ENCODE peak calls at places on chromosomes 3 and 15, in eight cellular contexts. One of them, this sample, is unnamed.

GRCh38 chr3:29581311-29581710 is 300.4 kb downstream of the RBMS3 start:
- DNase-seq in head of caudate nucleus: no peak
- DNase-seq in AG09309: no peak
- DNase-seq in activated T-helper 1 cell treated with Interleukin-2 at 50 U/mL for 16 hours: no peak
- DNase-seq in H7: no peak
- DNase-seq in hepatocyte: no peak
- DNase-seq in fibroblast of pulmonary artery: no peak
- DNase-seq in effector memory CD8-positive, alpha-beta T cell: no peak
- DNase-seq in this sample: no peak

GRCh38 chr3:12308517-12308916 is 19.6 kb downstream of the PPARG start:
- DNase-seq in head of caudate nucleus: no peak
- DNase-seq in H7: no peak
- DNase-seq in hepatocyte: peak
- DNase-seq in effector memory CD8-positive, alpha-beta T cell: no peak
- DNase-seq in fibroblast of pulmonary artery: peak
- DNase-seq in activated T-helper 1 cell treated with Interleukin-2 at 50 U/mL for 16 hours: no peak
- DNase-seq in AG09309: peak
- DNase-seq in this sample: no peak

GRCh38 chr3:6018456-6018855 is 830.9 kb downstream of the EDEM1 start:
- DNase-seq in hepatocyte: no peak
- DNase-seq in effector memory CD8-positive, alpha-beta T cell: no peak
- DNase-seq in fibroblast of pulmonary artery: no peak
- DNase-seq in activated T-helper 1 cell treated with Interleukin-2 at 50 U/mL for 16 hours: no peak
- DNase-seq in AG09309: no peak
- DNase-seq in head of caudate nucleus: no peak
- DNase-seq in H7: no peak
- DNase-seq in this sample: no peak

GRCh38 chr3:72482589-72483249 is 365.5 kb downstream of the SHQ1 start:
- DNase-seq in activated T-helper 1 cell treated with Interleukin-2 at 50 U/mL for 16 hours: peak
- DNase-seq in H7: peak
- DNase-seq in effector memory CD8-positive, alpha-beta T cell: no peak
- DNase-seq in hepatocyte: peak
- DNase-seq in AG09309: peak
- DNase-seq in head of caudate nucleus: no peak
- DNase-seq in fibroblast of pulmonary artery: peak
- DNase-seq in this sample: no peak

GRCh38 chr15:43251185-43251862 is 15.4 kb downstream of the TGM5 start:
- DNase-seq in effector memory CD8-positive, alpha-beta T cell: no peak
- DNase-seq in head of caudate nucleus: no peak
- DNase-seq in H7: no peak
- DNase-seq in AG09309: no peak
- DNase-seq in hepatocyte: no peak
- DNase-seq in activated T-helper 1 cell treated with Interleukin-2 at 50 U/mL for 16 hours: no peak
- DNase-seq in fibroblast of pulmonary artery: no peak
- DNase-seq in this sample: no peak

GRCh38 chr3:173371848-173372487 is 25.6 kb upstream of the NLGN1 start:
- DNase-seq in fibroblast of pulmonary artery: peak
- DNase-seq in head of caudate nucleus: peak
- DNase-seq in effector memory CD8-positive, alpha-beta T cell: no peak
- DNase-seq in activated T-helper 1 cell treated with Interleukin-2 at 50 U/mL for 16 hours: no peak
- DNase-seq in H7: peak
- DNase-seq in AG09309: no peak
- DNase-seq in hepatocyte: peak
- DNase-seq in this sample: no peak

GRCh38 chr3:10333359-10333670 is 12.4 kb upstream of the SEC13 start:
- DNase-seq in activated T-helper 1 cell treated with Interleukin-2 at 50 U/mL for 16 hours: no peak
- DNase-seq in AG09309: no peak
- DNase-seq in head of caudate nucleus: no peak
- DNase-seq in effector memory CD8-positive, alpha-beta T cell: no peak
- DNase-seq in hepatocyte: no peak
- DNase-seq in fibroblast of pulmonary artery: no peak
- DNase-seq in H7: no peak
- DNase-seq in this sample: no peak

GRCh38 chr15:94937243-94937642 is 705.9 kb downstream of the MCTP2 start:
- DNase-seq in effector memory CD8-positive, alpha-beta T cell: no peak
- DNase-seq in fibroblast of pulmonary artery: no peak
- DNase-seq in H7: no peak
- DNase-seq in head of caudate nucleus: no peak
- DNase-seq in AG09309: no peak
- DNase-seq in hepatocyte: no peak
- DNase-seq in activated T-helper 1 cell treated with Interleukin-2 at 50 U/mL for 16 hours: no peak
- DNase-seq in this sample: no peak

GRCh38 chr3:186825294-186825821 is 17.2 kb upstream of the ADIPOQ start:
- DNase-seq in effector memory CD8-positive, alpha-beta T cell: no peak
- DNase-seq in hepatocyte: peak
- DNase-seq in H7: peak
- DNase-seq in fibroblast of pulmonary artery: peak
- DNase-seq in AG09309: peak
- DNase-seq in head of caudate nucleus: peak
- DNase-seq in activated T-helper 1 cell treated with Interleukin-2 at 50 U/mL for 16 hours: no peak
- DNase-seq in this sample: peak

GRCh38 chr15:38879909-38880471 is 315.4 kb upstream of the RASGRP1 start:
- DNase-seq in effector memory CD8-positive, alpha-beta T cell: no peak
- DNase-seq in fibroblast of pulmonary artery: peak
- DNase-seq in hepatocyte: no peak
- DNase-seq in AG09309: no peak
- DNase-seq in head of caudate nucleus: no peak
- DNase-seq in H7: no peak
- DNase-seq in activated T-helper 1 cell treated with Interleukin-2 at 50 U/mL for 16 hours: no peak
- DNase-seq in this sample: no peak

GRCh38 chr3:126396536-126396935 is 1.8 kb downstream of the CFAP100 start:
- DNase-seq in H7: no peak
- DNase-seq in fibroblast of pulmonary artery: no peak
- DNase-seq in AG09309: no peak
- DNase-seq in effector memory CD8-positive, alpha-beta T cell: no peak
- DNase-seq in activated T-helper 1 cell treated with Interleukin-2 at 50 U/mL for 16 hours: no peak
- DNase-seq in head of caudate nucleus: no peak
- DNase-seq in hepatocyte: no peak
- DNase-seq in this sample: no peak

GRCh38 chr3:85495602-85496001 is 536.8 kb downstream of the CADM2 start:
- DNase-seq in hepatocyte: no peak
- DNase-seq in fibroblast of pulmonary artery: no peak
- DNase-seq in activated T-helper 1 cell treated with Interleukin-2 at 50 U/mL for 16 hours: no peak
- DNase-seq in effector memory CD8-positive, alpha-beta T cell: no peak
- DNase-seq in AG09309: no peak
- DNase-seq in head of caudate nucleus: no peak
- DNase-seq in H7: peak
- DNase-seq in this sample: no peak